ENCODE peak calls at places on chromosomes 11 and 22, in eight cellular contexts. X, B, S, H, P, Z, K and W are unnamed samples.

GRCh38 chr22:50732681-50733080 is 5.3 kb upstream of the ACR start:
- DNase-seq in Z (no peak), S (no peak), X (no peak), H (no peak), P (no peak), B (peak; percentile 8), K (no peak), W (peak; percentile 11)

GRCh38 chr11:45593992-45594391 is 71.4 kb downstream of the CHST1 start:
- DNase-seq in S (no peak), K (no peak), H (no peak), Z (no peak), X (no peak), B (no peak), P (peak; percentile 49), W (no peak)

GRCh38 chr11:79493555-79494171 is 52.8 kb upstream of the TENM4 start:
- DNase-seq in B (peak; percentile 54), Z (peak; percentile 49), H (peak; percentile 59), K (peak; percentile 50), S (peak; percentile 73), P (peak; percentile 68), X (peak; percentile 72), W (peak; percentile 59)

GRCh38 chr11:396511-396947 is 2.5 kb downstream of the PKP3 start:
- DNase-seq in B (peak; percentile 39), H (no peak), Z (no peak), K (no peak), S (no peak), P (peak; percentile 78), X (no peak), W (no peak)

GRCh38 chr22:44161673-44162072 is 19.1 kb upstream of the PARVG start:
- DNase-seq in K (no peak), B (no peak), S (no peak), H (no peak), P (no peak), Z (no peak), X (no peak), W (peak; percentile 4)

GRCh38 chr11:111331711-111332479 is 33.5 kb downstream of the POU2AF3 start:
- DNase-seq in H (no peak), X (no peak), P (no peak), S (no peak), K (peak; percentile 39), Z (no peak), B (no peak), W (no peak)

GRCh38 chr22:30861688-30862552 is 106.7 kb downstream of the MORC2 start:
- DNase-seq in K (no peak), S (no peak), P (no peak), H (no peak), B (no peak), Z (no peak), X (peak; percentile 9), W (no peak)

GRCh38 chr22:35558031-35558430 is 17.4 kb downstream of the RASD2 start:
- DNase-seq in X (no peak), P (no peak), Z (no peak), H (no peak), S (no peak), K (no peak), B (no peak), W (no peak)

GRCh38 chr11:103947566-103947919 is 88.9 kb upstream of the DDI1 start:
- DNase-seq in K (no peak), X (no peak), P (no peak), B (no peak), S (no peak), Z (peak; percentile 12), H (no peak), W (no peak)

GRCh38 chr11:121191787-121192186 is 90.7 kb downstream of the TECTA start:
- DNase-seq in S (no peak), H (no peak), B (no peak), K (no peak), X (no peak), P (no peak), Z (no peak), W (no peak)

GRCh38 chr22:45526768-45527360 is 24.2 kb downstream of the FBLN1 start:
- DNase-seq in K (no peak), B (no peak), S (no peak), H (peak; percentile 65), Z (no peak), P (no peak), X (no peak), W (no peak)

GRCh38 chr11:47928426-47928825 is 51.9 kb upstream of the PTPRJ start:
- DNase-seq in H (no peak), Z (no peak), P (no peak), B (no peak), K (no peak), S (no peak), X (no peak), W (no peak)

GRCh38 chr11:68997995-68998348 is 15.1 kb downstream of the MRGPRF start:
- DNase-seq in S (no peak), X (no peak), H (no peak), P (no peak), Z (no peak), B (no peak), K (no peak), W (no peak)
- H3K4me1 ChIP-seq in S (no peaks in the 10 kb centered on the region), X (peaks cover 42% of the 10 kb centered on the region), H (no peaks in the 10 kb centered on the region), P (peaks cover 10% of the 10 kb centered on the region), Z (peaks cover 1% of the 10 kb centered on the region), B (no peaks in the 10 kb centered on the region), K (peaks cover 11% of the 10 kb centered on the region), W (peaks cover 17% of the 10 kb centered on the region)

GRCh38 chr11:67583319-67584204 is at the start of gene GSTP1:
- DNase-seq in H (peak; percentile 93), X (peak; percentile 88), Z (peak; percentile 95), S (peak; percentile 92), P (peak; percentile 90), B (peak; percentile 86), K (peak; percentile 84), W (peak; percentile 94)

GRCh38 chr11:67581469-67581868 is 2.1 kb upstream of the GSTP1 start:
- DNase-seq in B (no peak), K (no peak), Z (no peak), S (peak; percentile 62), X (peak; percentile 56), H (no peak), P (no peak), W (no peak)

GRCh38 chr11:67584881-67585873 is 1.6 kb downstream of the GSTP1 start:
- DNase-seq in Z (no peak), P (no peak), X (no peak), H (no peak), B (peak; percentile 61), K (no peak), S (peak; percentile 27), W (no peak)

GRCh38 chr11:67584205-67584880 is 731 bp downstream of the GSTP1 start:
- DNase-seq in X (peak; percentile 81), Z (peak; percentile 82), B (peak; percentile 53), K (peak; percentile 83), S (peak; percentile 83), H (peak; percentile 78), P (no peak), W (peak; percentile 75)

DNA sequence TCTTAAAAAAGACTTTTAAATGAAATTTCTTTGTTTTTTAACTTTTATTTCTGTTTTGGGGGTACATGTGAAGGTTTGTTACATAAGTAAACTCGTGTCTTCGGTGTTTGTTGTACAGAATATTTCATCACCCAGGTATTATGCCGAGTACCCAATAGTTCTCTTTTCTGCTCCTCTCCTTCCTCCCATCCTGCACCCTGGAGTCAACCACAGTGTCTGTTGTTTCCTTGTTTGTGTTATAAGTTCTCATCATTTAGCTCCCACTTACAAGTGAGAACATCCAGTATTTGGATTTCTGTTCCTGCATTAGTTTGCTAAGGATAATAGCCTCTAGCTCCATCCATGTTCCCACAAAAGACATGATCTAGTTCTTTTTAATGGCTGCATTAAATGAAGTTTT is 1.6 kb upstream of the GSTP1 start:
- DNase-seq in H (no peak), X (no peak), P (no peak), B (no peak), S (no peak), K (no peak), Z (no peak), W (no peak)
- H3K4me1 ChIP-seq in H (peaks cover 12% of the 10 kb centered on the region), X (peaks cover 64% of the 10 kb centered on the region), P (peaks cover 55% of the 10 kb centered on the region), B (peaks cover 21% of the 10 kb centered on the region), S (peaks cover 69% of the 10 kb centered on the region), K (peaks cover 20% of the 10 kb centered on the region), Z (no peaks in the 10 kb centered on the region), W (peaks cover 24% of the 10 kb centered on the region)

GRCh38 chr22:49366437-49366836 is 461.2 kb downstream of the BRD1 start:
- DNase-seq in B (peak; percentile 5), H (no peak), P (no peak), S (no peak), K (no peak), Z (no peak), X (peak; percentile 13), W (no peak)

GRCh38 chr22:49368221-49368975 is 459.3 kb downstream of the BRD1 start:
- DNase-seq in B (peak; percentile 7), S (no peak), K (no peak), H (no peak), X (peak; percentile 13), Z (no peak), P (no peak), W (no peak)

GRCh38 chr22:49365191-49365837 is 462.4 kb downstream of the BRD1 start:
- DNase-seq in P (no peak), X (no peak), S (no peak), H (no peak), Z (no peak), B (peak; percentile 5), K (no peak), W (no peak)

GRCh38 chr22:49365910-49366309 is 461.8 kb downstream of the BRD1 start:
- DNase-seq in S (no peak), H (no peak), K (no peak), P (no peak), X (peak; percentile 14), Z (no peak), B (peak; percentile 2), W (no peak)

DNA sequence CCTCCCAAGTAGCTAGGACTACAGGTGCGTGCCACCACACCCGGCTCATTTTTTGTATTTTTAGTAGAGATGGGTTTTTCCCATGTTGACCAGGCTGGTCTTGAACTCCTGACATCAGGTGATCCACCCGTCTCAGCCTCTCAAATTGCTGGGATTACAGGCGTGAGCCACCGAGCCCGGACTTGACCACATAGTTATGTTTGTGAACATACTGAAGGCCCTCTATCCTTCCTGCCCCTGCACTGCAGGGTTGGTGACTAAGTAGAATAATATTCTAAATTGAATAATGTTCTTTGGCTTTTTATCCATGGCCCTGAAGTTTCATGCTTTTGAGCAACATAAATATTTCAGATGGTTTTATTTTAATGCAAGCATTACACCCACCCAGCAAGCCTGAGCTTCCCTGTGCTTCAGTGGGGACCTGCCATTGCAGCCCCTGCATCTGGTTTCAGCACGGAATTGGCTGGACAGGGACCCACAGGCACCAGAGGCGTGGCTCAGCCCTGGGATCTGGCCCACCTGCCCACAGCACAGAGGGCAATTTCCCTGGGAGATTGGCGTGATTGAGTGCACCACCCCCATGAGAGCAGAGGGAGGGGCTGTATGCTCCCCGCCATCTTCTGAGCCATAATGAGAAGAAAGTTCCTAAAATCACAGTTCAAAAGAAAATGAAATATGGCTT is 460.5 kb downstream of the BRD1 start:
- DNase-seq in S (no peak), Z (no peak), B (peak; percentile 8), H (no peak), K (no peak), P (no peak), X (peak; percentile 13), W (no peak)
- H3K4me1 ChIP-seq in S (no peaks in the 10 kb centered on the region), Z (no peaks in the 10 kb centered on the region), B (no peaks in the 10 kb centered on the region), H (no peaks in the 10 kb centered on the region), K (no peaks in the 10 kb centered on the region), P (no peaks in the 10 kb centered on the region), X (no peaks in the 10 kb centered on the region), W (no peaks in the 10 kb centered on the region)

DNA sequence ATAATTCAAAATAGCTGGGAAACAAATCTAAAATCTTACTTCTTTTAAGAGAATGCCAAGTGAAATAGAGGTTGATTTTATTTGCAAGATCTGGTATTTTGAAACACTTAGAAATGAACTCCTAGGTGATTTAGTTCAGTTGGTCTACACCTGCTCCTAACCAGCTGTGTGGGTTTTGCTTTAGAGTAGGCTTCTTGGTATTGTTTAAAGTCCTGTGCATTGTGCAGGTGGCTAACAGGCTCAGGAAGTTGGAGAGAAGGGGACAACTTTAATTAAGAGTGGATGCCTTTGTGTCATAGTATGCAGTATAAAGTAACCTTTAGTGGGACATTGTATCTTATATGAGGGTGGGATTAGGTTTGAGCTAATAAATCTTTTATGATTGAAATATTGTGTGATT is 4.1 kb upstream of the RAG2 start:
- DNase-seq in Z (no peak), S (no peak), K (no peak), P (no peak), H (no peak), X (no peak), B (no peak), W (no peak)
- H3K4me1 ChIP-seq in Z (no peaks in the 10 kb centered on the region), S (no peaks in the 10 kb centered on the region), K (no peaks in the 10 kb centered on the region), P (no peaks in the 10 kb centered on the region), H (no peaks in the 10 kb centered on the region), X (no peaks in the 10 kb centered on the region), B (no peaks in the 10 kb centered on the region), W (no peaks in the 10 kb centered on the region)